ENCODE peak calls at places on chromosomes 11 and 22, in four cellular contexts. O is T-helper 1 cell, H is H9, Y is AG04449. J is an unnamed sample.

GRCh38 chr11:34653851-34654490 is 33.1 kb downstream of the EHF start:
- DNase-seq in O (no peak), H (no peak), Y (peak), J (no peak)

GRCh38 chr11:14148653-14149273 is 186.2 kb downstream of the SPON1 start:
- DNase-seq in O (no peak), H (no peak), Y (no peak), J (peak)

GRCh38 chr11:95925011-95925410 is 1.1 kb upstream of the MTMR2 start:
- DNase-seq in O (no peak), H (no peak), Y (no peak), J (no peak)

GRCh38 chr11:44368886-44369285 is 58.9 kb upstream of the ALX4 start:
- DNase-seq in O (no peak), H (no peak), Y (no peak), J (no peak)

GRCh38 chr11:116890193-116890592 is 52.8 kb upstream of the APOA1 start:
- DNase-seq in O (no peak), H (no peak), Y (no peak), J (no peak)

GRCh38 chr11:46210133-46210636 is 67.3 kb upstream of the CREB3L1 start:
- DNase-seq in O (no peak), H (no peak), Y (peak), J (no peak)

GRCh38 chr22:27377901-27378300 is 423.7 kb downstream of the MN1 start:
- DNase-seq in O (no peak), H (no peak), Y (no peak), J (no peak)

GRCh38 chr11:63880031-63880841 is 36.7 kb downstream of the RCOR2 start:
- DNase-seq in O (no peak), H (no peak), Y (no peak), J (no peak)

GRCh38 chr11:1534682-1535081 is 37.4 kb downstream of the DUSP8 start:
- DNase-seq in O (no peak), H (no peak), Y (no peak), J (no peak)

GRCh38 chr11:22923561-22923960 is 63.3 kb upstream of the CCDC179 start:
- DNase-seq in O (no peak), H (no peak), Y (no peak), J (no peak)

GRCh38 chr11:17921620-17922473 is 91.0 kb downstream of the SERGEF start:
- DNase-seq in O (no peak), H (no peak), Y (no peak), J (no peak)

GRCh38 chr11:45933131-45933821 is 10.8 kb downstream of the LARGE2 start:
- DNase-seq in O (no peak), H (peak), Y (no peak), J (no peak)

GRCh38 chr11:124915541-124916369 is 3.3 kb upstream of the HEPN1 start:
- DNase-seq in O (no peak), H (no peak), Y (no peak), J (no peak)

GRCh38 chr11:74320538-74320937 is 9.1 kb upstream of the P4HA3 start:
- DNase-seq in O (no peak), H (no peak), Y (no peak), J (no peak)